ENCODE peak calls at places on chromosome 14, in seven cellular contexts. J is cardiac septum; V is Kasumi-1; K is naive thymus-derived CD4-positive, alpha-beta T cell; M is activated CD4-positive, CD25-positive, alpha-beta regulatory T cell treated with anti-CD3 and anti-CD28 coated beads, Interleukin-2, amount 50 U/mL, for 72 hours; Z is HuH-7; T is heart right ventricle. L is an unnamed sample.

GRCh38 chr14:23727566-23728335 is 91.6 kb downstream of the DHRS2 start:
- DNase-seq in J (no peak), V (peak), K (no peak), M (no peak), Z (peak), T (no peak), L (peak)

GRCh38 chr14:80523518-80524117 is 312.3 kb upstream of the DIO2 start:
- DNase-seq in J (no peak), V (no peak), K (no peak), M (no peak), Z (no peak), T (no peak), L (peak)

GRCh38 chr14:61812347-61813100 is 50.3 kb downstream of the SNAPC1 start:
- DNase-seq in J (no peak), V (peak), K (peak), M (no peak), Z (peak), T (no peak), L (peak)

GRCh38 chr14:36097356-36097755 is 79.2 kb downstream of the PTCSC3 start:
- DNase-seq in J (no peak), V (no peak), K (no peak), M (no peak), Z (no peak), T (no peak), L (no peak)

GRCh38 chr14:60510976-60511599 is 2.1 kb downstream of the SIX6 start:
- DNase-seq in J (no peak), V (no peak), K (no peak), M (no peak), Z (no peak), T (no peak), L (no peak)

GRCh38 chr14:96051231-96051630 is 12.1 kb downstream of the C14orf132 start:
- DNase-seq in J (no peak), V (no peak), K (no peak), M (no peak), Z (no peak), T (no peak), L (no peak)

GRCh38 chr14:92686763-92687427 is 61.5 kb downstream of the LGMN start:
- DNase-seq in J (peak), V (peak), K (peak), M (peak), Z (peak), T (peak), L (peak)

GRCh38 chr14:100103261-100104005 is 38.2 kb downstream of the EVL start:
- DNase-seq in J (peak), V (no peak), K (no peak), M (no peak), Z (no peak), T (peak), L (no peak)

GRCh38 chr14:50064993-50065392 is 51.4 kb downstream of the VCPKMT start:
- DNase-seq in J (no peak), V (peak), K (peak), M (peak), Z (no peak), T (peak), L (no peak)

GRCh38 chr14:105139831-105140239 is 28.7 kb downstream of the JAG2 start:
- DNase-seq in J (no peak), V (no peak), K (no peak), M (no peak), Z (no peak), T (no peak), L (no peak)

GRCh38 chr14:24162083-24162482 is 1.0 kb downstream of the IRF9 start:
- DNase-seq in J (no peak), V (no peak), K (no peak), M (no peak), Z (no peak), T (no peak), L (no peak)

GRCh38 chr14:76924363-76925151 is 98.3 kb downstream of the LRRC74A start:
- DNase-seq in J (no peak), V (no peak), K (peak), M (no peak), Z (no peak), T (no peak), L (peak)

GRCh38 chr14:99598774-99599173 is 5.2 kb downstream of the CCDC85C start:
- DNase-seq in J (no peak), V (no peak), K (no peak), M (no peak), Z (peak), T (no peak), L (no peak)

GRCh38 chr14:32345311-32345771 is 16.2 kb downstream of the AKAP6 start:
- DNase-seq in J (no peak), V (no peak), K (no peak), M (no peak), Z (no peak), T (no peak), L (no peak)

GRCh38 chr14:103519837-103520212 is 2.8 kb downstream of the CKB start:
- DNase-seq in J (no peak), V (no peak), K (no peak), M (no peak), Z (no peak), T (no peak), L (peak)

GRCh38 chr14:53742226-53742607 is 214.4 kb downstream of the BMP4 start:
- DNase-seq in J (no peak), V (no peak), K (no peak), M (no peak), Z (no peak), T (no peak), L (no peak)

GRCh38 chr14:37270629-37271028 is 72.9 kb downstream of the MIPOL1 start:
- DNase-seq in J (no peak), V (no peak), K (no peak), M (no peak), Z (no peak), T (no peak), L (no peak)

GRCh38 chr14:59755388-59755787 is 115.2 kb downstream of the RTN1 start:
- DNase-seq in J (no peak), V (no peak), K (no peak), M (no peak), Z (no peak), T (no peak), L (no peak)

GRCh38 chr14:73467800-73468199 is 9.5 kb upstream of the NUMB start:
- DNase-seq in J (no peak), V (no peak), K (no peak), M (no peak), Z (no peak), T (no peak), L (no peak)

GRCh38 chr14:92789457-92790089 is 4.5 kb upstream of the GOLGA5 start:
- DNase-seq in J (no peak), V (peak), K (no peak), M (no peak), Z (no peak), T (no peak), L (peak)

L was measured in DMS53.